ENCODE peak calls at places on chromosomes 5 and 9, in five cellular contexts. D is epithelial cell of proximal tubule; X is NCI-H748 treated with DMSO at 0.1 percent for 48 hours; R is stimulated activated CD8-positive, alpha-beta memory T cell treated with anti-CD3 and anti-CD28 coated beads, Interleukin-2, amount 100 ng/mL, for 48 hours; L is CD8-positive, alpha-beta memory T cell. C is an unnamed sample.
A peak's percentile ranks its signal among the peaks of the same experiment; 100 is the strongest.

GRCh38 chr9:89173072-89173471 is 5.5 kb downstream of the SHC3 start:
- DNase-seq in L (no peak), R (no peak), X (no peak), D (no peak), C (no peak)

GRCh38 chr5:169670769-169671525 is 33.9 kb downstream of the DOCK2 start:
- DNase-seq in D (no peak), R (no peak), L (no peak), X (no peak), C (no peak)

GRCh38 chr9:125235805-125236534 is 5.2 kb downstream of the HSPA5 start:
- DNase-seq in L (no peak), X (no peak), R (no peak), D (no peak), C (no peak)

GRCh38 chr5:111389390-111390082 is 122.8 kb downstream of the STARD4 start:
- DNase-seq in L (no peak), R (no peak), D (peak; percentile 59), X (no peak), C (no peak)

GRCh38 chr5:109757490-109757889 is 67.8 kb downstream of the MAN2A1 start:
- DNase-seq in L (no peak), R (no peak), D (no peak), X (no peak), C (no peak)

GRCh38 chr5:143030349-143030748 is 260.2 kb downstream of the ARHGAP26 start:
- DNase-seq in L (peak; percentile 20), X (no peak), R (no peak), D (no peak), C (no peak)

GRCh38 chr9:20473566-20474116 is 148.7 kb downstream of the MLLT3 start:
- DNase-seq in R (no peak), L (no peak), D (no peak), X (no peak), C (no peak)

GRCh38 chr5:134371834-134372340 is 518 bp downstream of the UBE2B start:
- DNase-seq in D (no peak), L (peak; percentile 26), R (peak; percentile 26), X (peak; percentile 17), C (peak; percentile 40)

GRCh38 chr9:131639771-131640437 is 94.6 kb downstream of the PRRT1B start:
- DNase-seq in R (no peak), X (no peak), D (no peak), L (no peak), C (no peak)

GRCh38 chr5:136036991-136037705 is 8.4 kb downstream of the TGFBI start:
- DNase-seq in X (peak; percentile 91), L (peak; percentile 52), D (no peak), R (peak; percentile 39), C (peak; percentile 37)

GRCh38 chr5:67209141-67209771 is 12.7 kb upstream of the CD180 start:
- DNase-seq in X (peak; percentile 84), D (peak; percentile 30), L (peak; percentile 64), R (peak; percentile 26), C (peak; percentile 75)

GRCh38 chr9:96419691-96419969 is 1.5 kb upstream of the ZNF367 start:
- DNase-seq in X (no peak), L (no peak), R (no peak), D (no peak), C (no peak)

GRCh38 chr9:77865385-77865784 is 166.2 kb downstream of the GNAQ start:
- DNase-seq in D (no peak), R (no peak), X (no peak), L (no peak), C (no peak)

GRCh38 chr9:84597131-84597530 is 72.4 kb upstream of the NTRK2 start:
- DNase-seq in R (no peak), D (no peak), L (no peak), X (no peak), C (no peak)

GRCh38 chr5:124718376-124718775 is 28.1 kb downstream of the ZNF608 start:
- DNase-seq in X (peak; percentile 21), D (no peak), L (no peak), R (no peak), C (peak; percentile 30)

GRCh38 chr5:176870110-176870591 is 29.0 kb downstream of the HK3 start:
- DNase-seq in X (no peak), D (no peak), R (no peak), L (no peak), C (no peak)

GRCh38 chr5:119355636-119356383 is at the start of gene TNFAIP8:
- DNase-seq in X (no peak), R (peak; percentile 76), L (no peak), D (no peak), C (peak; percentile 1)

GRCh38 chr9:113568081-113568435 is 104.5 kb downstream of the RGS3 start:
- DNase-seq in D (no peak), L (no peak), R (no peak), X (no peak), C (no peak)

C was measured in NCI-H1092 treated with DMSO at 0.1 percent for 48 hours.